ENCODE peak calls at places on chromosomes 1 and 21, in four cellular contexts. T, Y, G and J are unnamed samples.

GRCh38 chr1:243217401-243217800 is 37.7 kb downstream of the CEP170 start:
- DNase-seq in T (no peak), Y (no peak), G (no peak), J (no peak)

GRCh38 chr1:176765608-176766007 is 302.6 kb downstream of the PAPPA2 start:
- DNase-seq in T (no peak), Y (no peak), G (no peak), J (no peak)

GRCh38 chr1:85224734-85225623 is 24.2 kb upstream of the SYDE2 start:
- DNase-seq in T (no peak), Y (no peak), G (peak; percentile 84), J (no peak)

GRCh38 chr1:91846007-91846620 is 39.8 kb downstream of the TGFBR3 start:
- DNase-seq in T (peak; percentile 18), Y (peak; percentile 74), G (peak; percentile 19), J (no peak)

GRCh38 chr1:222644649-222645005 is 26.7 kb downstream of the MIA3 start:
- DNase-seq in T (no peak), Y (no peak), G (no peak), J (no peak)

GRCh38 chr1:178541829-178542553 is 29.1 kb downstream of the TEX35 start:
- DNase-seq in T (peak; percentile 41), Y (peak; percentile 88), G (peak; percentile 58), J (no peak)

GRCh38 chr1:24536391-24536840 is 19.5 kb upstream of the NCMAP start:
- DNase-seq in T (peak; percentile 36), Y (peak; percentile 35), G (no peak), J (peak; percentile 82)

GRCh38 chr1:31637915-31638673 is 6.6 kb downstream of the PEF1 start:
- DNase-seq in T (no peak), Y (no peak), G (no peak), J (peak; percentile 13)

GRCh38 chr21:40049031-40049958 is 182.1 kb downstream of the PCP4 start:
- DNase-seq in T (no peak), Y (no peak), G (no peak), J (no peak)

GRCh38 chr1:210143465-210144062 is 89.0 kb upstream of the SERTAD4 start:
- DNase-seq in T (peak; percentile 75), Y (peak; percentile 29), G (peak; percentile 40), J (no peak)

GRCh38 chr1:214989341-214989740 is 93.2 kb upstream of the KCNK2 start:
- DNase-seq in T (no peak), Y (no peak), G (no peak), J (no peak)

GRCh38 chr1:151990856-151991198 is 2.8 kb downstream of the S100A10 start:
- DNase-seq in T (peak; percentile 70), Y (peak; percentile 73), G (no peak), J (no peak)

GRCh38 chr1:26826261-26827201 is at the start of gene ZDHHC18:
- DNase-seq in T (peak; percentile 39), Y (peak; percentile 38), G (peak; percentile 98), J (no peak)

GRCh38 chr1:224512600-224513151 is 78.1 kb upstream of the WDR26 start:
- DNase-seq in T (no peak), Y (no peak), G (no peak), J (no peak)

GRCh38 chr1:224507771-224508523 is 73.3 kb upstream of the WDR26 start:
- DNase-seq in T (no peak), Y (peak; percentile 43), G (no peak), J (no peak)

GRCh38 chr1:224513383-224513782 is 78.8 kb upstream of the WDR26 start:
- DNase-seq in T (no peak), Y (no peak), G (no peak), J (no peak)

GRCh38 chr1:224510880-224511645 is 76.5 kb upstream of the WDR26 start:
- DNase-seq in T (no peak), Y (no peak), G (peak; percentile 45), J (no peak)

GRCh38 chr1:224509881-224510280 is 75.3 kb upstream of the WDR26 start:
- DNase-seq in T (no peak), Y (no peak), G (peak; percentile 28), J (no peak)
- TF ChIP-seq MAX in T (no peak), Y (peak; percentile 50), G (peak; percentile 60), J (no peak)

GRCh38 chr1:36369061-36369470 is 16.7 kb downstream of the STK40 start:
- DNase-seq in T (peak; percentile 52), Y (peak; percentile 57), G (peak; percentile 89), J (no peak)
- TF ChIP-seq BHLHE40 in T (no peak), Y (no peak), G (no peak), J (no peak)

GRCh38 chr1:234154320-234155251 is 218.7 kb upstream of the COA6 start:
- DNase-seq in T (peak; percentile 87), Y (peak; percentile 68), G (peak; percentile 68), J (peak; percentile 20)
- TF ChIP-seq MAX in T (no peak), Y (no peak), G (no peak), J (no peak)

GRCh38 chr1:153478047-153478691 is 17.7 kb upstream of the S100A7 start:
- DNase-seq in T (no peak), Y (no peak), G (no peak), J (no peak)

GRCh38 chr1:153478692-153479618 is 18.5 kb upstream of the S100A7 start:
- DNase-seq in T (no peak), Y (peak; percentile 16), G (no peak), J (no peak)

GRCh38 chr1:153485880-153486279 is 25.4 kb upstream of the S100A7 start:
- DNase-seq in T (no peak), Y (no peak), G (no peak), J (no peak)

GRCh38 chr1:153488731-153489130 is 28.3 kb upstream of the S100A7 start:
- DNase-seq in T (no peak), Y (no peak), G (no peak), J (no peak)

DNA sequence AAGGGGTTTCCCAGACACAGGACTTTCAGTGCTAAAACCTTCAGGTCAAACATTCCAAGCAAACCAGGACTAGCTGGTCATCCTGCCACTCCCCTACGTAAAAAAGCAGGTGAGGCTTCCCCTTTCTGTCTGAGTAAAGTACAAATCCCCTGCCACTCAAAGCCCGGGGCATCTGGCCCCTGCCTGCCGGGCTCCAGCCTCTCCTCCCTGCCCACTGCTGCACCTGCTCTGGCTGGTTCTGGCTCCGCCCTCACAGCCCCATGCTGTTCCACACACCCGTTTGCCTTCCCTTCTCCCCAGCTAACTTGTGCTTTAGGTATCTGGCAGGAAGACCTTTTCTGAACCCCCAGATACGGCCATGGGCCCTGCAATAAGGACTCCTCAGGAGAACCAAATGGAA is 23.3 kb upstream of the S100A7 start:
- DNase-seq in T (no peak), Y (no peak), G (no peak), J (no peak)
- TF ChIP-seq BHLHE40 in T (no peak), Y (no peak), G (no peak), J (no peak)